ENCODE peak calls at places on chromosomes 1 and 21, in seven cellular contexts. V is naive thymus-derived CD4-positive, alpha-beta T cell; T is WERI-Rb-1; N is heart right ventricle; D is fibroblast of the aortic adventitia; A is colonic mucosa; Y is CD8-positive, alpha-beta memory T cell. U is an unnamed sample.
A peak's percentile ranks its signal among the peaks of the same experiment; 100 is the strongest.

GRCh38 chr21:27168084-27168483 is 201.2 kb upstream of the ADAMTS5 start:
- DNase-seq in V (no peak), T (no peak), N (no peak), D (peak; percentile 46), A (no peak), Y (no peak), U (no peak)

GRCh38 chr1:246724725-246725095 is 501 bp downstream of the SCCPDH start:
- DNase-seq in V (no peak), T (peak; percentile 28), N (no peak), D (peak; percentile 49), A (peak; percentile 47), Y (no peak), U (peak; percentile 51)

GRCh38 chr1:244276646-244277045 is 175.1 kb downstream of the ADSS2 start:
- DNase-seq in V (no peak), T (no peak), N (no peak), D (no peak), A (no peak), Y (no peak), U (no peak)

GRCh38 chr1:226948480-226948879 is 8.4 kb downstream of the COQ8A start:
- DNase-seq in V (no peak), T (no peak), N (no peak), D (no peak), A (no peak), Y (no peak), U (no peak)

GRCh38 chr1:54987830-54988705 is 7.6 kb downstream of the TMEM61 start:
- DNase-seq in V (no peak), T (no peak), N (no peak), D (peak; percentile 43), A (no peak), Y (no peak), U (no peak)

GRCh38 chr1:111139234-111139955 is 498 bp downstream of the DRAM2 start:
- DNase-seq in V (peak; percentile 48), T (peak; percentile 37), N (no peak), D (peak; percentile 48), A (peak; percentile 72), Y (no peak), U (peak; percentile 75)

GRCh38 chr21:45269861-45270260 is 17.8 kb downstream of the POFUT2 start:
- DNase-seq in V (no peak), T (peak; percentile 35), N (no peak), D (no peak), A (no peak), Y (no peak), U (no peak)

GRCh38 chr1:89724369-89725015 is 91.6 kb downstream of the LRRC8C start:
- DNase-seq in V (no peak), T (no peak), N (peak; percentile 19), D (peak; percentile 70), A (no peak), Y (no peak), U (no peak)

GRCh38 chr1:157136133-157136532 is 2.1 kb downstream of the ETV3 start:
- DNase-seq in V (no peak), T (no peak), N (no peak), D (no peak), A (no peak), Y (no peak), U (no peak)

GRCh38 chr1:8604041-8604942 is 213.1 kb downstream of the RERE start:
- DNase-seq in V (no peak), T (no peak), N (no peak), D (no peak), A (no peak), Y (peak; percentile 7), U (no peak)

GRCh38 chr21:38869946-38870345 is 64.2 kb downstream of the ETS2 start:
- DNase-seq in V (no peak), T (no peak), N (no peak), D (peak; percentile 11), A (no peak), Y (no peak), U (no peak)

GRCh38 chr1:97451422-97451821 is 469.4 kb downstream of the DPYD start:
- DNase-seq in V (no peak), T (no peak), N (no peak), D (no peak), A (no peak), Y (no peak), U (no peak)

GRCh38 chr21:22791986-22792560 is 1793.9 kb downstream of the NCAM2 start:
- DNase-seq in V (peak; percentile 54), T (peak; percentile 11), N (no peak), D (peak; percentile 67), A (peak; percentile 18), Y (no peak), U (peak; percentile 58)

GRCh38 chr1:53631622-53632310 is 107.2 kb downstream of the GLIS1 start:
- DNase-seq in V (no peak), T (no peak), N (no peak), D (no peak), A (no peak), Y (no peak), U (no peak)

GRCh38 chr1:151680812-151681211 is 35.8 kb downstream of the CELF3 start:
- DNase-seq in V (no peak), T (no peak), N (no peak), D (peak; percentile 79), A (no peak), Y (no peak), U (no peak)

GRCh38 chr1:98903261-98903660 is 101.4 kb downstream of the PLPPR5 start:
- DNase-seq in V (no peak), T (no peak), N (no peak), D (peak; percentile 85), A (no peak), Y (no peak), U (no peak)

GRCh38 chr1:34926156-34926555 is 3.3 kb downstream of the DLGAP3 start:
- DNase-seq in V (no peak), T (peak; percentile 35), N (no peak), D (no peak), A (peak; percentile 3), Y (no peak), U (no peak)
- H3K4me3 ChIP-seq in V (no peak overlapping the region), T (no peak overlapping the region), N (no peak overlapping the region), D (no peak overlapping the region), A (no peak overlapping the region), Y (no peak overlapping the region), U (no peak overlapping the region)

GRCh38 chr1:101309334-101310221 is 72.8 kb downstream of the S1PR1 start:
- DNase-seq in V (peak; percentile 95), T (peak; percentile 31), N (peak; percentile 38), D (peak; percentile 67), A (peak; percentile 34), Y (peak; percentile 90), U (peak; percentile 99)

GRCh38 chr1:101308935-101309333 is 72.1 kb downstream of the S1PR1 start:
- DNase-seq in V (no peak), T (no peak), N (no peak), D (no peak), A (no peak), Y (no peak), U (no peak)

GRCh38 chr1:101311146-101311892 is 74.5 kb downstream of the S1PR1 start:
- DNase-seq in V (peak; percentile 55), T (no peak), N (no peak), D (no peak), A (no peak), Y (no peak), U (peak; percentile 98)

GRCh38 chr1:101310484-101310883 is 73.7 kb downstream of the S1PR1 start:
- DNase-seq in V (peak; percentile 56), T (no peak), N (no peak), D (no peak), A (no peak), Y (peak; percentile 36), U (peak; percentile 92)

GRCh38 chr1:101308001-101308659 is 71.3 kb downstream of the S1PR1 start:
- DNase-seq in V (no peak), T (no peak), N (no peak), D (no peak), A (no peak), Y (no peak), U (no peak)
- H3K4me3 ChIP-seq in V (peak overlapping the region; percentile 25), T (no peak overlapping the region), N (no peak overlapping the region), D (no peak overlapping the region), A (no peak overlapping the region), Y (no peak overlapping the region), U (no peak overlapping the region)

GRCh38 chr1:13543451-13543911 is 29.7 kb upstream of the LRRC38 start:
- DNase-seq in V (no peak), T (no peak), N (peak; percentile 69), D (no peak), A (no peak), Y (no peak), U (no peak)
- H3K4me3 ChIP-seq in V (no peak overlapping the region), T (no peak overlapping the region), N (no peak overlapping the region), D (no peak overlapping the region), A (no peak overlapping the region), Y (no peak overlapping the region), U (no peak overlapping the region)

DNA sequence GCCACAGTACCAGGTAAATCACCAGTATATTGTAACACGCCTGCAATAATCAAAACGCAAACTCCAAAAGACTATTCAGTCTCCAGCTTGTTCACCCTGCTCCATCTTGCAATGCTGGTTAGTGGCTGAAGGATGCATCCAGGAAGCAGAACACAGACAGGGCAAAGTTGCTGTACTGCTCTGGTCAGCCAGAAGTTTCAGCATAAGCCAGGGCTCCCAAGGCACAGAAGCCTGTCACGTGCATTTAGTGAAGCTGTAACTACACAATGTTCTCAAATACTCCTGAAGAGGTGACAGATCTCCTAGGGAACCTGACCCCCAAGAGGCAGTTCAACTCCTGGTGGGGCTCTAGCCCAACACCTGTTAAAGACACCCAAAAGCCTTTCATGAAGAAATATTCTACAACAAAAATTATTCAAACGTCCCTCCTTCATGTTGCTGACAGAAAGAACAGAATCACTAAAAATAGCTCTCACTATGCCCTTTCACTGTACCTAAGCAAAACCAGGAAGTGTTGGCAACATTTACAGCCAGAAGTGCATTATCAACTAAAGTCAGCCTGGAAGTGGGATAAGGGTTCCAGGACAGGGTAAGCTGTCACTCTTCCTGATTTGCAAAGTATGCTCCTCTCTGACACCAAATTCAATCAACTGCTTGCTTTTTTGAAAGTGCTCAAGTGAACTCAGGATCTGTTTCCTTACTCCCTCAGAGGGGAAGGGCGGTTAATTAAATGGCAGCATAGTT is 52.1 kb downstream of the SLC35D1 start:
- DNase-seq in V (no peak), T (no peak), N (no peak), D (no peak), A (no peak), Y (no peak), U (no peak)
- H3K4me3 ChIP-seq in V (no peak overlapping the region), T (no peak overlapping the region), N (no peak overlapping the region), D (no peak overlapping the region), A (no peak overlapping the region), Y (no peak overlapping the region), U (no peak overlapping the region)

GRCh38 chr1:108080448-108080847 is 115.5 kb upstream of the VAV3 start:
- DNase-seq in V (no peak), T (no peak), N (no peak), D (no peak), A (no peak), Y (peak; percentile 60), U (peak; percentile 54)
- H3K4me3 ChIP-seq in V (peak overlapping the region; percentile 22), T (no peak overlapping the region), N (no peak overlapping the region), D (no peak overlapping the region), A (no peak overlapping the region), Y (peak overlapping the region; percentile 1), U (no peak overlapping the region)